ENCODE peak calls at places on chromosome 20, in six cellular contexts. W, J, K, Q, V and S are unnamed samples.

GRCh38 chr20:21396921-21397340 is 395 bp downstream of the NKX2-4 start:
- DNase-seq in W (peak; percentile 3), J (no peak), K (peak; percentile 51), Q (no peak), V (no peak), S (peak; percentile 31)

GRCh38 chr20:63082308-63082938 is 75.7 kb upstream of the BHLHE23 start:
- DNase-seq in W (peak; percentile 16), J (no peak), K (no peak), Q (no peak), V (peak; percentile 24), S (peak; percentile 89)

GRCh38 chr20:62831854-62832211 is 15.0 kb downstream of the COL9A3 start:
- DNase-seq in W (no peak), J (no peak), K (no peak), Q (no peak), V (no peak), S (peak; percentile 7)

GRCh38 chr20:18263723-18264122 is 24.6 kb upstream of the ZNF133 start:
- DNase-seq in W (no peak), J (no peak), K (no peak), Q (peak; percentile 42), V (no peak), S (no peak)

GRCh38 chr20:11810316-11811130 is 107.2 kb upstream of the BTBD3 start:
- DNase-seq in W (no peak), J (no peak), K (no peak), Q (peak; percentile 80), V (no peak), S (peak; percentile 45)

GRCh38 chr20:56604690-56605089 is 24.4 kb upstream of the TFAP2C start:
- DNase-seq in W (no peak), J (no peak), K (no peak), Q (no peak), V (no peak), S (no peak)

GRCh38 chr20:44770480-44771171 is 25.0 kb downstream of the KCNK15 start:
- DNase-seq in W (no peak), J (no peak), K (no peak), Q (no peak), V (no peak), S (no peak)

GRCh38 chr20:33561981-33562601 is 72.2 kb downstream of the CBFA2T2 start:
- DNase-seq in W (no peak), J (no peak), K (peak; percentile 100), Q (peak; percentile 83), V (no peak), S (peak; percentile 89)

GRCh38 chr20:61331542-61331941 is 79.5 kb downstream of the CDH4 start:
- DNase-seq in W (no peak), J (no peak), K (no peak), Q (no peak), V (no peak), S (no peak)

GRCh38 chr20:11814276-11814675 is 103.4 kb upstream of the BTBD3 start:
- DNase-seq in W (no peak), J (no peak), K (no peak), Q (peak; percentile 85), V (no peak), S (peak; percentile 13)

GRCh38 chr20:51631011-51631950 is 88.8 kb upstream of the NFATC2 start:
- DNase-seq in W (peak; percentile 60), J (no peak), K (no peak), Q (peak; percentile 80), V (peak; percentile 12), S (peak; percentile 94)

GRCh38 chr20:41001497-41001896 is 27.1 kb upstream of the TOP1 start:
- DNase-seq in W (peak; percentile 12), J (no peak), K (no peak), Q (no peak), V (no peak), S (no peak)

GRCh38 chr20:62711703-62712101 is 3.1 kb downstream of the NTSR1 start:
- DNase-seq in W (no peak), J (no peak), K (peak; percentile 63), Q (no peak), V (no peak), S (no peak)

GRCh38 chr20:47740225-47741184 is 44.8 kb downstream of the SULF2 start:
- DNase-seq in W (no peak), J (no peak), K (no peak), Q (no peak), V (no peak), S (no peak)

GRCh38 chr20:46423882-46424482 is 17.6 kb upstream of the ELMO2 start:
- DNase-seq in W (no peak), J (no peak), K (no peak), Q (peak; percentile 55), V (no peak), S (no peak)

GRCh38 chr20:62927128-62927705 is 912 bp upstream of the DIDO1 start:
- DNase-seq in W (no peak), J (no peak), K (no peak), Q (no peak), V (no peak), S (no peak)

GRCh38 chr20:50146732-50147662 is 6.5 kb downstream of the PEDS1 start:
- DNase-seq in W (peak; percentile 88), J (peak; percentile 40), K (no peak), Q (peak; percentile 84), V (peak; percentile 59), S (no peak)

GRCh38 chr20:641516-641913 is 11.5 kb downstream of the SRXN1 start:
- DNase-seq in W (no peak), J (no peak), K (peak; percentile 42), Q (no peak), V (no peak), S (no peak)

GRCh38 chr20:11080010-11080409 is 406.2 kb upstream of the JAG1 start:
- DNase-seq in W (no peak), J (no peak), K (no peak), Q (no peak), V (no peak), S (no peak)

GRCh38 chr20:45538209-45538798 is 978 bp downstream of the WFDC6 start:
- DNase-seq in W (no peak), J (no peak), K (no peak), Q (peak; percentile 89), V (no peak), S (no peak)

GRCh38 chr20:58469500-58470129 is 45.6 kb downstream of the APCDD1L start:
- DNase-seq in W (no peak), J (no peak), K (no peak), Q (no peak), V (no peak), S (no peak)